ENCODE peak calls at places on chromosomes 11 and 22, in ten cellular contexts. H is A549, R is body of pancreas, U is IMR-90, K is transverse colon, M is tibial nerve, B is spleen, V is right lobe of liver, G is stomach, T is sigmoid colon. A is an unnamed sample. For H3K4me1, the result is how much of the 10 kb centered on the place peaks cover.

GRCh38 chr11:72141066-72141465 is 5.5 kb downstream of the FOLR3 start:
- DNase-seq in G (no peak), R (no peak), V (no peak), H (peak), K (no peak), T (no peak), B (no peak), U (peak), M (no peak), A (no peak)

GRCh38 chr11:20964985-20965384 is 295.6 kb downstream of the NELL1 start:
- DNase-seq in M (no peak), H (no peak), R (no peak), B (no peak), U (no peak), K (no peak), G (no peak), V (no peak), T (no peak), A (no peak)

GRCh38 chr11:57379732-57380131 is 1.2 kb downstream of the PRG3 start:
- DNase-seq in B (no peak), M (no peak), G (no peak), K (no peak), V (no peak), R (no peak), U (peak), H (peak), T (no peak), A (no peak)

GRCh38 chr11:26806209-26806608 is 84.3 kb upstream of the SLC5A12 start:
- DNase-seq in R (no peak), G (no peak), H (no peak), M (no peak), T (no peak), K (no peak), B (no peak), U (peak), V (no peak), A (no peak)

GRCh38 chr22:38110008-38110862 is at the start of gene BAIAP2L2:
- DNase-seq in U (no peak), V (no peak), B (no peak), M (no peak), R (no peak), G (peak), T (no peak), H (peak), K (peak), A (no peak)

GRCh38 chr22:17086750-17087149 is 1.9 kb downstream of the IL17RA start:
- DNase-seq in U (no peak), R (no peak), M (no peak), B (peak), K (no peak), T (peak), H (no peak), V (no peak), G (no peak), A (no peak)

GRCh38 chr11:504994-505344 is 2.1 kb downstream of the RNH1 start:
- DNase-seq in G (no peak), R (no peak), B (no peak), T (no peak), V (no peak), M (no peak), H (no peak), K (no peak), U (no peak), A (no peak)

GRCh38 chr11:82250047-82250446 is 483.6 kb downstream of the FAM181B start:
- DNase-seq in B (no peak), G (no peak), T (no peak), K (no peak), V (no peak), H (no peak), R (no peak), U (no peak), M (no peak), A (no peak)

GRCh38 chr11:63504933-63505586 is 824 bp upstream of the LGALS12 start:
- DNase-seq in V (peak), B (no peak), T (no peak), G (peak), M (no peak), K (no peak), R (peak), H (no peak), U (no peak), A (peak)

GRCh38 chr11:122979815-122980656 is 1.6 kb downstream of the BSX start:
- DNase-seq in R (no peak), K (no peak), B (no peak), M (no peak), V (no peak), T (no peak), H (no peak), U (no peak), G (no peak), A (no peak)

GRCh38 chr11:69887841-69888670 is 68.8 kb upstream of the FGF3 start:
- DNase-seq in G (no peak), H (no peak), U (no peak), B (peak), M (no peak), K (no peak), V (no peak), T (no peak), R (no peak), A (no peak)

GRCh38 chr11:66195867-66196266 is 72.6 kb upstream of the RAB1B start:
- DNase-seq in H (no peak), K (no peak), M (no peak), V (no peak), G (peak), R (no peak), B (no peak), U (no peak), T (no peak), A (no peak)
- TF ChIP-seq POLR2A in H (no peak), K (no peak), M (no peak), V (no peak), G (no peak), R (no peak), B (no peak), U (no peak), T (no peak), A (no peak)

DNA sequence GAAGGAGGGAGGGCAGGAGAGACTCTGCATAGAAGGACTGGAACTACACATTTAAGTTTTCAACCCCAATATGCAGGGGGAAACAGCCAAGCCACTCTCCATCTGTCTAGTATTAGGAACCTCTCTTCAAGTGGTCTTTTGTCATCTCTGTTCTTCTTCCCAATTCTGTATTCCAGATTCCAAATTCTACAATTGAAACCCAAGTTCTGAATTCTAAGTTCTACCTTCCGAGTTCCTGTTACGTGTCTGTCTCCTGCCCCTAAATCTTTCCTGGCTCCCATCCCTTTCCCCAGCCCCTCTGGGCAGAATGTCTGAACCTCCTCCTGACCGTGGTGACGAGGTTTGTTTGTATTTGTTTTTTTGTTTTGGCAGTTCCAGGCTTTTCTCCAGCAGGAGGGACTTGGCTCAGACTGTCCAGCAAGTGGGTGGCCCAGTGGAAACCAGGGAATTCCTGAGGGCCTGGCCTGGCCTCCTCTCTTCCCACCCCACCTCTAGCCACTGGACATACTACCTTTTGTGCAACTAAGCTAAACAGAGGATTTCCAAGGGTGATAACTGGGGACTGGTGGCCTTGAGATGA is 1.6 kb upstream of the THOC5 start:
- DNase-seq in H (no peak), U (peak), V (peak), B (no peak), T (no peak), M (peak), K (peak), G (no peak), R (no peak), A (no peak)
- H3K27ac ChIP-seq in H (no peak), U (no peak), V (peak), B (peak), T (peak), M (peak), K (no peak), G (peak), R (no peak), A (peak)

DNA sequence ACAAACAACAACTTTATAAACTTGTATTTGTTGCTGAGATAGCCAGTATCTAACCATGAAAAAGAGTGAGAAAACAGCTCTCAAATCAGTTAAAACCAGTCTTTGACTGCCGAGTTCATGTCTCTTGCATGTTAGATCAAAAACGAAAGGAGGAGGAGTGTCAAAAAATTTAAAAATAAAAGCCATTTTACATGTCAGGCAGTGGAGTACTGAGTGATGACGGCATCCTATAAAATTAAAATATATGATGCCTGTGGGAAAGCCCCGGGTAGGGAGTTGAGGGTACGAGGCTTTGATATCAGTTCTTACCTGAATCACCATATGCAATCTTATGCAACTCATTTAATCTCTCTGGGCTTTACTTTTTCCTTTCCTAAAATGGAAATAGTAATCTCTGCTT is 117.3 kb downstream of the ETS1 start:
- DNase-seq in B (no peak), K (no peak), G (no peak), R (no peak), M (no peak), H (no peak), U (no peak), T (no peak), V (no peak), A (no peak)
- H3K4me1 ChIP-seq in B (half or more), K (under half), G (under half), R (under half), M (half or more), H (under half), U (under half), T (under half), V (under half), A (half or more)

DNA sequence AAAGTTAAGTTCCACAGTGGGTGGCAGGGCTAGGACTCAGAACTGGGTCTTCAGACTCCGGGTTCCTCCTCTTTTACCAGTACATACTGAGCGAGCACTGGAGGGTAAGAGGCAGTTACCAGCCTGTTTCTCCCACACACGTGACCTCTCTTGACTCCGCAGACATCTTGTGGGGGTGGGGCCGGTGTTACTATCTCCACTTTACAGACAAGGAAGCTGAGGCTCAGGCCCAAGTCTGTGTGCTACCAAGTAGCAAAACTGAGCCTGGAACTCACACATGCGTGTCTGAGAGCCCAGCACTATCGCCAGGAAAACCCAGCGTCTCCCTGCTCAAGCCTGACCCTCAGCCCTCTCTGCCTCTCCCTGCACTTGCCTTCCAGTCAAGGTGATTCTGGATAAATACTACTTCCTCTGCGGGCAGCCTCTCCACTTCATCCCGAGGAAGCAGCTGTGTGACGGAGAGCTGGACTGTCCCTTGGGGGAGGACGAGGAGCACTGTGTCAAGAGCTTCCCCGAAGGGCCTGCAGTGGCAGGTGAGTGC is 16.0 kb upstream of the SMIM35 start:
- DNase-seq in R (no peak), M (no peak), H (no peak), B (no peak), V (no peak), K (no peak), U (no peak), G (no peak), T (no peak), A (no peak)
- TF ChIP-seq POLR2A in R (no peak), M (no peak), H (no peak), B (no peak), V (no peak), K (no peak), U (no peak), G (no peak), T (no peak), A (no peak)